ENCODE peak calls at places on chromosomes 13 and 19, in seven cellular contexts. S, A, W, R, D, J and B are unnamed samples.

GRCh38 chr19:34365463-34366401 is 736 bp downstream of the GPI start:
- DNase-seq in S (peak), A (peak), W (peak), R (no peak), D (peak), J (peak), B (peak)

GRCh38 chr13:110713981-110714797 is 689 bp downstream of the ING1 start:
- DNase-seq in S (peak), A (peak), W (peak), R (peak), D (peak), J (peak), B (no peak)

GRCh38 chr13:96450635-96451034 is 360.7 kb downstream of the HS6ST3 start:
- DNase-seq in S (no peak), A (no peak), W (no peak), R (no peak), D (no peak), J (no peak), B (no peak)

GRCh38 chr13:59873856-59874255 is 289.9 kb downstream of the DIAPH3 start:
- DNase-seq in S (no peak), A (no peak), W (no peak), R (no peak), D (no peak), J (no peak), B (no peak)

GRCh38 chr19:29644179-29644578 is 21.1 kb upstream of the PLEKHF1 start:
- DNase-seq in S (no peak), A (no peak), W (no peak), R (no peak), D (no peak), J (no peak), B (no peak)

GRCh38 chr13:43804461-43805070 is 17.8 kb upstream of the ENOX1 start:
- DNase-seq in S (peak), A (peak), W (peak), R (no peak), D (no peak), J (peak), B (peak)

GRCh38 chr19:6297202-6297601 is 17.4 kb upstream of the MLLT1 start:
- DNase-seq in S (no peak), A (no peak), W (no peak), R (no peak), D (no peak), J (no peak), B (no peak)

GRCh38 chr13:30752201-30752797 is 17.0 kb downstream of the ALOX5AP start:
- DNase-seq in S (peak), A (no peak), W (peak), R (no peak), D (peak), J (no peak), B (no peak)

GRCh38 chr19:1856698-1857603 is 6.4 kb downstream of the KLF16 start:
- DNase-seq in S (peak), A (peak), W (peak), R (peak), D (peak), J (peak), B (peak)

GRCh38 chr13:109779074-109779473 is 7.3 kb downstream of the IRS2 start:
- DNase-seq in S (no peak), A (no peak), W (peak), R (no peak), D (no peak), J (peak), B (no peak)

GRCh38 chr19:21482863-21483276 is 22.5 kb upstream of the ZNF429 start:
- DNase-seq in S (no peak), A (peak), W (peak), R (no peak), D (peak), J (peak), B (peak)

GRCh38 chr13:71867101-71867814 is at the start of gene DACH1:
- DNase-seq in S (peak), A (peak), W (peak), R (no peak), D (peak), J (no peak), B (no peak)

GRCh38 chr13:36710396-36710795 is 36.6 kb downstream of the SERTM1 start:
- DNase-seq in S (no peak), A (no peak), W (no peak), R (no peak), D (no peak), J (no peak), B (no peak)

GRCh38 chr19:49335071-49335783 is at the start of gene CD37:
- DNase-seq in S (no peak), A (no peak), W (no peak), R (no peak), D (no peak), J (peak), B (no peak)

GRCh38 chr13:89627991-89628390 is 1719.5 kb upstream of the MIR17HG start:
- DNase-seq in S (no peak), A (no peak), W (peak), R (no peak), D (no peak), J (no peak), B (no peak)

DNA sequence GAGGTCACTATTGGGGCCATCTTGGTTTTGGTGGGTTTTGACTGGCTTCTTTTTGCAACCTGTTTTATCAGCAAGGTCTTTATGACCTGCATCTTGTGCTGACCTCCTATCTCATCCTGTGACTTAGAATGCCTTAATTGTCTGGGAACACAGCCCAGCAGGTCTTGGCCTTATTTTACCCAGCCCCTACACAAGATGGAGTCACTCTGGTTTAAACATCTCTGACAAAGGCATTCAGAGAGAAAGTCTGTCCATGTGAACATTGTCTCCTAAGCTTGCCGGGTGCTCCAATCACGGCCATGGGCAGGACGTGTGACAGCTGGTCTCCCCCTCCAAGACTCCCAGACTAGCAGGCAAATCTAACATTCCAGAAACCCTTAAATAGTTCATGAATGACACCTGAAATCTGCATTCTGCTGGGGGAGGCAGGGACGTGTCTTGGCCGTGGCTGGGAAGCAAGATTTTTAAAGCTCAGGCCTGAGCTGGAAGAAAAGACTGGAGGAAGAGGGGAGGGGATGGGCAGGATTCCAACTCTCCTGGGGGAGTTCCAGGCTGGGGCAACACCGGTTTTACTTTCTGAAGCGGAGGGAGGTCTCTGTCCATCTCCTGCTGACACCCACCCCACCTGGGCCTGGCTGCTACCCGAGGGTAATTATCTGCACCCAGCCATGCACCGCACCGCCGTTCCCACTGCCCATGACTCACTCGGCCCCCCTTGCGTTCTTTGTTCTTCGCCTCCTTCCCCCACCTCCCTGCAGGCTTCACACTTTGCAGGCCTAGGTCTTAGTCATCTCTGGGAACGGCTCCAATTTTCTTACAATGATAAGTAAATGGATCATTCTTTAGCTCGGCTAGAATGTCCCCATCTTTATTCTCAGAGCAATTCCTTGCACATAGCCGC is 11.5 kb upstream of the OR1M1 start:
- DNase-seq in S (peak), A (peak), W (peak), R (peak), D (peak), J (no peak), B (no peak)
- H3K4me3 ChIP-seq in S (no peak), A (no peak), W (no peak), R (no peak), D (no peak), J (no peak), B (no peak)

DNA sequence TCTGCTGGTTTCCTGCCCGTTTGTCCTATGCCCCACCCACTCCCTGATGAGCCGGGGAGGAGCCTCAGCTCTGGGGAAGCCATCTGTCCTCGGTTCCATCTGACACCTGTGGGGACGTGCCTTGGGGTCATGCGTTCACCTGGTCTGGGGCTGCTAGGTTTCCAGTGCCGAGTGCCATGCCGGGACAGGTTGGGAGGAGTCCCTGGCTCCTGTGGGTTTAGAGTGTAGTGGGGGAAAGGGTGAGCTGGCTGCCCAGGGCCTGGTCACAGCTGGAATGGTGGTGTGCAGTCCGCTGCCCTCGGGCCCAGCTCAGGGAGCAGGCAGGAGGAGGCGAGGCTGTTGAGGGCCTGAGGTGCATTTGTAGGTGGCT is 2.5 kb downstream of the KDM4B start:
- DNase-seq in S (no peak), A (no peak), W (peak), R (no peak), D (no peak), J (peak), B (no peak)
- H3K4me3 ChIP-seq in S (no peak), A (peak), W (peak), R (peak), D (peak), J (peak), B (peak)

GRCh38 chr19:22623841-22624221 is 10.3 kb upstream of the ZNF492 start:
- DNase-seq in S (no peak), A (no peak), W (no peak), R (no peak), D (no peak), J (no peak), B (no peak)
- H3K4me3 ChIP-seq in S (no peak), A (no peak), W (no peak), R (no peak), D (no peak), J (no peak), B (no peak)

GRCh38 chr19:38831142-38831605 is 420 bp downstream of the ECH1 start:
- DNase-seq in S (peak), A (peak), W (peak), R (no peak), D (peak), J (peak), B (peak)

GRCh38 chr19:38834104-38834490 is 2.5 kb upstream of the ECH1 start:
- DNase-seq in S (peak), A (no peak), W (no peak), R (no peak), D (no peak), J (no peak), B (no peak)

GRCh38 chr19:38834590-38834989 is 3.0 kb upstream of the ECH1 start:
- DNase-seq in S (no peak), A (no peak), W (no peak), R (no peak), D (no peak), J (no peak), B (no peak)

GRCh38 chr19:38826856-38827551 is 4.6 kb downstream of the ECH1 start:
- DNase-seq in S (no peak), A (no peak), W (no peak), R (no peak), D (no peak), J (no peak), B (no peak)

GRCh38 chr19:38830039-38830733 is 1.4 kb downstream of the ECH1 start:
- DNase-seq in S (peak), A (no peak), W (peak), R (no peak), D (no peak), J (no peak), B (no peak)
- H3K4me3 ChIP-seq in S (no peak), A (no peak), W (no peak), R (no peak), D (no peak), J (peak), B (peak)

GRCh38 chr13:112209266-112209665 is 142.3 kb downstream of the SOX1 start:
- DNase-seq in S (no peak), A (no peak), W (no peak), R (no peak), D (no peak), J (no peak), B (no peak)

GRCh38 chr13:112210401-112210800 is 143.5 kb downstream of the SOX1 start:
- DNase-seq in S (no peak), A (no peak), W (no peak), R (no peak), D (no peak), J (no peak), B (no peak)

GRCh38 chr13:112209731-112210130 is 142.8 kb downstream of the SOX1 start:
- DNase-seq in S (no peak), A (no peak), W (no peak), R (no peak), D (no peak), J (no peak), B (no peak)

GRCh38 chr13:112213467-112214245 is 146.7 kb downstream of the SOX1 start:
- DNase-seq in S (no peak), A (no peak), W (no peak), R (no peak), D (no peak), J (no peak), B (peak)

GRCh38 chr13:112212533-112212932 is 145.6 kb downstream of the SOX1 start:
- DNase-seq in S (no peak), A (no peak), W (no peak), R (no peak), D (no peak), J (no peak), B (no peak)
- H3K4me3 ChIP-seq in S (no peak), A (no peak), W (no peak), R (no peak), D (no peak), J (no peak), B (no peak)

GRCh38 chr19:53884256-53884655 is 2.3 kb downstream of the PRKCG start:
- DNase-seq in S (no peak), A (no peak), W (no peak), R (no peak), D (no peak), J (no peak), B (no peak)
- H3K4me3 ChIP-seq in S (no peak), A (no peak), W (no peak), R (no peak), D (no peak), J (no peak), B (no peak)

DNA sequence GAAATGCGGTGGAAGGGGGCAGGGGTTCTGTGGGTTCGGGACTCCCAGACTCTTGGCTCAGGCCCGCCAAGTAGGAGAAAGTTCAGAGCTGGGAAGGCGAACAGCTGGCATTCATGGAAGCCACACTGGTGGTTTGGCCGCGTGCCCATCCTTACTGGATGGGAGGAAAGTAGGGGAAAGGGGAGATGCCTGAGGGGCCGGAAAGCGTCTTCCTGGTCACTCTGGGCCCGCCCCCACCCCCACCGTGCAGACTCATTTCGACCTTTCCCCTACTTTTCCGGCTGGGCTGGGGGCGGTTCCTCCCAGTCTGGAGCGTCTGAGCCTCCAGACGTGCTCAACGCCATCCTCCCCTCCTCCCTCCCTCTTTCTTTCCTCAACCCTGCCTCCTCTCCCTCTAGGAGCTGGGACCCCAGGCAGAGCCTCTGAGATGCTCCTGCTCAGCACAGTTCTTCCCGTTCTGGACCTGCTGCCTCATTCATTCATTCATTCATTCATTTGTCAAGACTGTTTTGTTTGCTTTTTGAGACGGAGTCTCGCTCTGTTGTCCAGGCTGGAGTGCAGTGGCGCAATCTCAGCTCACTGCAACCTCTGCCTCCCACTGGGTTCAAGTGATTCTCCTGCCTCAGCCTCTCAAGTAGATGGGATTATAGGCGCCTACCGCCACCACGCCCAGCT is 3.5 kb downstream of the ANGPTL4 start:
- DNase-seq in S (peak), A (peak), W (peak), R (peak), D (peak), J (no peak), B (no peak)
- H3K4me3 ChIP-seq in S (no peak), A (peak), W (no peak), R (no peak), D (peak), J (no peak), B (no peak)

DNA sequence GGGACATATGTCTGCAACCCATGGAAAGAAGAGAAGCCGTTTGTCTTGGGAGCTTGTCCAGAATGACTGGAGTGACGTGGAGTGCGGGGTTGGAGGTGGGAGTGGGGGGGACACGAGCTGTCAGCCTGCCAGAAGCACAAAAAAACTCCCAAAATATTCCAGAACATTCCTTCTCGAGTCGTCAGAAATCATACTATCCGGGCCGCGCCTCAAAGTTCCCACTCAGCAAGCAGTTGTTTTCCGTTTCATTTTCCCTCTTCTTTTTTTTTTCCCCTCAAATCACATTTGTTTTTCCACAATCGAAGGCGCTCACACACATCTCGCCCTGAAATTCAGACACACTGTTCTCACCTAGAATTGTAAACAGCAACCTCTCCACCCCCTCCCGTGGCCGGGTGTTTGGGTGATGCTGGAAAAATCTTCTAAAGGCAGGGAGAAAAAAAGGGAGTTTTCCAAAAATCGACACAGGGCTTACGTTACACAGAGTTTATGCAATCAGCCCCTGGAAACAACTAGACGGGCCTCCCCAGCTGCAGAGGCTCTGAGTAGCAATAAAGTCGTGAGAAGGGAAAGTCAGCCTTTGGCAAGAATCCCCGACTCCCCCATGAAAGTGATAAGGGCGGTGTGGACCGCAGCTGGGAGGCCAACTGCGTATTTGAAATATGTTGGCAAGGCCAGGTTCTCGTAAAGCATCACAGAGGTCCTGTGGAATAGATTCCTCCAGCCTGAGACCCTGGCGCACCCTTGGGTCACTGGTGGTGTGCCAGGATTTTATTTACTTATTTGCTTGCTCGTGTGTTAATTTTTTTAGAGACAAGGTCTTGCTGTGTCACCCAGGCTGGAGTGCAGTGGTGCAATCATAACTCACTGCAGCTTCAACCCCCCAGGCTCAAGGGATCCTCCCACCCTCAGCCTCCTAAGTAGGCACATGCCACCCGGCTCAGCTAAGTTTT is 31.2 kb upstream of the KLF2 start:
- DNase-seq in S (peak), A (peak), W (peak), R (peak), D (peak), J (no peak), B (no peak)
- H3K4me3 ChIP-seq in S (peak), A (peak), W (no peak), R (peak), D (peak), J (no peak), B (no peak)

DNA sequence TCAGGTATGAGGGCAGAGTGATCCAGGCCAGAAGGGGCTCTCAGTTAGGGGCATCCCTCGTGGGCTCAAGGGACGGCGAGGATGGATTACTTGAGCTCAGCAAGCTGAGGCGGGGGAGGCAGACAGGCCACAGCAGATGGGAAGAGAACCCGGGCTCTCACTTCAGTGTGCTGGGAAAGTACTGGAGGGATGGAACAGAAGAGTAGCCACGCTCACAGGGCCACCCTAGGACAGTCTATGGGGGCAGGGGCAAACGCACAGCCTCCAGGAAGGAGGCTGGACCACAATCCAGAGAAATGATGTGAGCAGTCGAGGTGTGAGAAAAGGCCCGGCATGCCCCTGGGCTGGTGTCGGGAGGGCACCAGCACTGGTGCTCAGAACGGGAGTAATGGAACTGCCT is 9.2 kb downstream of the GJA3 start:
- DNase-seq in S (no peak), A (no peak), W (no peak), R (no peak), D (no peak), J (no peak), B (no peak)
- H3K4me3 ChIP-seq in S (no peak), A (no peak), W (no peak), R (no peak), D (no peak), J (no peak), B (no peak)